ENCODE peak calls at places on chromosomes 4 and X, in eight cellular contexts. A is activated CD8-positive, alpha-beta memory T cell treated with anti-CD3 and anti-CD28 coated beads for 4 hours; C is spleen; M is IMR-90; B is NT2/D1; X is NCI-H1105; W is AG09319; E is NCI-H1092. R is an unnamed sample.
A peak's percentile ranks its signal among the peaks of the same experiment; 100 is the strongest.

GRCh38 chr4:156941940-156942548 is 29.6 kb downstream of the PDGFC start:
- DNase-seq in A (no peak), W (peak; percentile 42), M (peak; percentile 97), C (no peak), E (peak; percentile 70), B (peak; percentile 6), X (no peak), R (peak; percentile 75)

GRCh38 chr4:47839259-47839658 is 1.4 kb upstream of the CORIN start:
- DNase-seq in X (no peak), W (no peak), C (no peak), B (no peak), A (no peak), E (no peak), M (peak; percentile 62), R (no peak)

GRCh38 chr4:164357957-164358356 is 396.0 kb upstream of the SMIM31 start:
- DNase-seq in X (no peak), E (no peak), W (no peak), M (peak; percentile 4), C (no peak), A (no peak), B (no peak), R (peak; percentile 49)

GRCh38 chr4:4413373-4413725 is 26.4 kb downstream of the NSG1 start:
- DNase-seq in X (no peak), C (peak; percentile 63), E (no peak), B (no peak), M (no peak), W (no peak), A (no peak), R (no peak)

GRCh38 chrX:54063361-54063760 is 19.1 kb upstream of the PHF8 start:
- DNase-seq in C (no peak), A (no peak), X (no peak), B (no peak), W (no peak), M (no peak), E (no peak), R (no peak)

GRCh38 chrX:22338740-22339139 is 66.0 kb downstream of the CBLL2 start:
- DNase-seq in W (no peak), A (no peak), E (no peak), X (no peak), B (no peak), C (no peak), M (peak; percentile 66), R (no peak)

GRCh38 chrX:43644124-43644701 is 11.9 kb upstream of the MAOA start:
- DNase-seq in X (no peak), E (no peak), C (no peak), W (no peak), M (peak; percentile 41), A (no peak), B (no peak), R (peak; percentile 28)

GRCh38 chrX:143634373-143634685 is 1.6 kb downstream of the SLITRK4 start:
- DNase-seq in M (no peak), A (no peak), B (no peak), W (no peak), C (no peak), E (no peak), X (no peak), R (no peak)

GRCh38 chrX:40933132-40934078 is 151.8 kb upstream of the USP9X start:
- DNase-seq in M (peak; percentile 65), E (no peak), X (no peak), W (peak; percentile 61), A (peak; percentile 5), C (no peak), B (no peak), R (peak; percentile 56)

GRCh38 chrX:26286836-26287235 is 70.9 kb downstream of the MAGEB5 start:
- DNase-seq in X (no peak), M (no peak), C (no peak), A (no peak), E (no peak), B (no peak), W (no peak), R (no peak)

GRCh38 chr4:119861731-119862130 is 204.9 kb downstream of the MAD2L1 start:
- DNase-seq in C (no peak), W (no peak), M (no peak), E (no peak), A (no peak), B (no peak), X (no peak), R (peak; percentile 21)

GRCh38 chr4:118941149-118941548 is 52.5 kb downstream of the SYNPO2 start:
- DNase-seq in C (no peak), W (no peak), A (no peak), M (peak; percentile 21), E (no peak), B (no peak), X (no peak), R (no peak)

GRCh38 chr4:140078366-140078765 is 75.6 kb downstream of the MAML3 start:
- DNase-seq in E (peak; percentile 44), B (peak; percentile 16), C (no peak), W (no peak), A (no peak), X (no peak), M (peak; percentile 51), R (no peak)

GRCh38 chrX:68895339-68896250 is 66.8 kb downstream of the EFNB1 start:
- DNase-seq in M (peak; percentile 42), A (no peak), C (peak; percentile 68), E (no peak), B (no peak), W (no peak), X (no peak), R (no peak)

GRCh38 chrX:69153060-69153730 is 12.1 kb downstream of the PJA1 start:
- DNase-seq in C (peak; percentile 66), A (no peak), B (peak; percentile 88), W (no peak), M (peak; percentile 34), E (no peak), X (no peak), R (peak; percentile 30)

GRCh38 chr4:22460266-22460665 is 55.6 kb downstream of the ADGRA3 start:
- DNase-seq in A (no peak), E (no peak), M (no peak), X (no peak), B (no peak), W (no peak), C (no peak), R (no peak)

GRCh38 chrX:29455702-29456101 is 759.7 kb upstream of the MAGEB2 start:
- DNase-seq in M (no peak), C (no peak), A (no peak), E (no peak), W (no peak), X (no peak), B (no peak), R (no peak)

GRCh38 chr4:128766781-128767180 is 42.7 kb upstream of the JADE1 start:
- DNase-seq in A (no peak), W (no peak), C (no peak), M (no peak), X (no peak), E (no peak), B (no peak), R (no peak)

GRCh38 chrX:153944140-153944799 is at the start of gene RENBP:
- DNase-seq in B (no peak), X (no peak), E (no peak), A (no peak), C (peak; percentile 92), M (no peak), W (no peak), R (no peak)

GRCh38 chr4:7429601-7430078 is 5.1 kb downstream of the PSAPL1 start:
- DNase-seq in X (no peak), E (no peak), A (no peak), M (no peak), W (no peak), C (peak; percentile 67), B (no peak), R (no peak)

GRCh38 chrX:78958419-78959116 is 13.4 kb downstream of the P2RY10 start:
- DNase-seq in B (no peak), E (no peak), M (no peak), X (no peak), W (no peak), C (no peak), A (no peak), R (no peak)

GRCh38 chr4:75584067-75584466 is 28.2 kb downstream of the ODAPH start:
- DNase-seq in A (no peak), B (no peak), E (no peak), M (no peak), X (no peak), W (no peak), C (no peak), R (peak; percentile 4)

GRCh38 chr4:183675625-183676024 is 16.5 kb downstream of the TRAPPC11 start:
- DNase-seq in W (peak; percentile 38), E (no peak), C (no peak), B (no peak), M (no peak), X (no peak), A (no peak), R (no peak)

GRCh38 chr4:13325744-13326143 is 158.4 kb downstream of the RAB28 start:
- DNase-seq in X (no peak), C (no peak), W (no peak), E (no peak), M (no peak), B (no peak), A (no peak), R (no peak)

R was measured in retinal pigment epithelial cell.